ENCODE peak calls at places on chromosomes 7 and 10, in eight cellular contexts. O, X, E, I, N, H, K and R are unnamed samples.

GRCh38 chr7:15042285-15042684 is 139.7 kb upstream of the DGKB start:
- DNase-seq in O (no peak), X (no peak), E (peak; percentile 19), I (no peak), N (no peak), H (no peak), K (no peak), R (no peak)

GRCh38 chr7:79319369-79319768 is 134.1 kb downstream of the MAGI2 start:
- DNase-seq in O (no peak), X (no peak), E (no peak), I (no peak), N (no peak), H (no peak), K (no peak), R (no peak)

GRCh38 chr7:71414490-71414889 is 282.5 kb downstream of the GALNT17 start:
- DNase-seq in O (no peak), X (no peak), E (no peak), I (no peak), N (no peak), H (no peak), K (no peak), R (no peak)

GRCh38 chr7:2893411-2893861 is 49.3 kb upstream of the GNA12 start:
- DNase-seq in O (no peak), X (no peak), E (no peak), I (no peak), N (no peak), H (no peak), K (no peak), R (no peak)

GRCh38 chr10:6141296-6142151 is 52.7 kb downstream of the RBM17 start:
- DNase-seq in O (peak; percentile 61), X (no peak), E (peak; percentile 73), I (peak; percentile 41), N (peak; percentile 78), H (no peak), K (no peak), R (no peak)

GRCh38 chr10:80144302-80145131 is 12.0 kb downstream of the PLAC9 start:
- DNase-seq in O (peak; percentile 45), X (no peak), E (no peak), I (no peak), N (no peak), H (no peak), K (no peak), R (peak; percentile 44)

GRCh38 chr10:24208661-24209420 is at the start of gene KIAA1217:
- DNase-seq in O (peak; percentile 65), X (no peak), E (peak; percentile 7), I (peak; percentile 14), N (peak; percentile 87), H (peak; percentile 80), K (peak; percentile 31), R (no peak)

GRCh38 chr7:115585015-115585655 is 445.4 kb downstream of the TFEC start:
- DNase-seq in O (no peak), X (no peak), E (no peak), I (no peak), N (no peak), H (no peak), K (no peak), R (no peak)

GRCh38 chr10:24784923-24785322 is 61.2 kb upstream of the ARHGAP21 start:
- DNase-seq in O (no peak), X (no peak), E (no peak), I (no peak), N (no peak), H (no peak), K (no peak), R (no peak)

GRCh38 chr7:87170828-87171227 is 18.6 kb downstream of the DMTF1 start:
- DNase-seq in O (no peak), X (no peak), E (no peak), I (no peak), N (no peak), H (no peak), K (no peak), R (no peak)

GRCh38 chr7:46658281-46658680 is 737.2 kb upstream of the IGFBP3 start:
- DNase-seq in O (no peak), X (no peak), E (no peak), I (no peak), N (no peak), H (no peak), K (no peak), R (no peak)

GRCh38 chr10:26438534-26439269 is 561 bp downstream of the APBB1IP start:
- DNase-seq in O (peak; percentile 53), X (no peak), E (no peak), I (no peak), N (no peak), H (no peak), K (peak; percentile 23), R (no peak)

GRCh38 chr10:120586471-120586872 is 129.4 kb downstream of the PLPP4 start:
- DNase-seq in O (no peak), X (no peak), E (no peak), I (no peak), N (no peak), H (no peak), K (no peak), R (no peak)

GRCh38 chr7:136687693-136688322 is 180.6 kb upstream of the CHRM2 start:
- DNase-seq in O (no peak), X (no peak), E (peak; percentile 4), I (peak; percentile 11), N (no peak), H (no peak), K (no peak), R (no peak)

GRCh38 chr7:24227603-24228359 is 56.2 kb upstream of the NPY start:
- DNase-seq in O (no peak), X (no peak), E (no peak), I (no peak), N (no peak), H (no peak), K (peak; percentile 18), R (no peak)

GRCh38 chr10:109978481-109978880 is 29.3 kb upstream of the ADD3 start:
- DNase-seq in O (peak; percentile 34), X (no peak), E (peak; percentile 55), I (no peak), N (peak; percentile 17), H (no peak), K (peak; percentile 52), R (no peak)

GRCh38 chr7:92375013-92375412 is 72.3 kb upstream of the GATAD1 start:
- DNase-seq in O (no peak), X (no peak), E (no peak), I (no peak), N (no peak), H (no peak), K (no peak), R (no peak)

GRCh38 chr7:19713676-19714075 is 4.8 kb upstream of the POLR1F start:
- DNase-seq in O (no peak), X (no peak), E (peak; percentile 54), I (no peak), N (no peak), H (no peak), K (peak; percentile 26), R (no peak)

GRCh38 chr10:73910764-73911552 is at the start of gene PLAU:
- DNase-seq in O (peak; percentile 59), X (no peak), E (peak; percentile 56), I (no peak), N (no peak), H (no peak), K (peak; percentile 71), R (no peak)

GRCh38 chr10:20998036-20998435 is 100.9 kb upstream of the NEBL start:
- DNase-seq in O (no peak), X (no peak), E (no peak), I (no peak), N (no peak), H (no peak), K (no peak), R (no peak)

GRCh38 chr10:91220954-91221696 is 662 bp downstream of the PCGF5 start:
- DNase-seq in O (peak; percentile 27), X (no peak), E (peak; percentile 33), I (no peak), N (peak; percentile 22), H (peak; percentile 71), K (no peak), R (no peak)

GRCh38 chr10:125231116-125231812 is 70.9 kb upstream of the CTBP2 start:
- DNase-seq in O (peak; percentile 37), X (no peak), E (peak; percentile 82), I (peak; percentile 94), N (peak; percentile 35), H (no peak), K (no peak), R (no peak)

GRCh38 chr10:82942572-82943091 is 1067.6 kb downstream of the NRG3 start:
- DNase-seq in O (peak; percentile 20), X (no peak), E (no peak), I (no peak), N (peak; percentile 11), H (no peak), K (no peak), R (no peak)